ENCODE peak calls at places on chromosome 11, in four cellular contexts. One of them, this sample, is unnamed.
A peak's percentile ranks its signal among the peaks of the same experiment; 100 is the strongest.

GRCh38 chr11:70503201-70503877 is 105.0 kb downstream of the CTTN start:
- DNase-seq in A549: no peak
- DNase-seq in OCI-LY7: no peak
- DNase-seq in MM.1S: no peak
- DNase-seq in this sample: no peak

GRCh38 chr11:131823772-131824171 is 453.4 kb downstream of the NTM start:
- DNase-seq in A549: no peak
- DNase-seq in OCI-LY7: no peak
- DNase-seq in MM.1S: no peak
- DNase-seq in this sample: no peak

GRCh38 chr11:16785520-16786128 is 47.2 kb downstream of the C11orf58 start:
- DNase-seq in A549: peak; percentile 92
- DNase-seq in OCI-LY7: peak; percentile 59
- DNase-seq in MM.1S: peak; percentile 47
- DNase-seq in this sample: peak; percentile 66

GRCh38 chr11:1401656-1402221 is 12.0 kb downstream of the BRSK2 start:
- DNase-seq in A549: no peak
- DNase-seq in OCI-LY7: peak; percentile 6
- DNase-seq in MM.1S: peak; percentile 51
- DNase-seq in this sample: peak; percentile 77

GRCh38 chr11:73259406-73260126 is 12.6 kb upstream of the P2RY6 start:
- DNase-seq in A549: no peak
- DNase-seq in OCI-LY7: no peak
- DNase-seq in MM.1S: no peak
- DNase-seq in this sample: no peak

GRCh38 chr11:21475276-21475675 is 717.6 kb upstream of the ANO5 start:
- DNase-seq in A549: no peak
- DNase-seq in OCI-LY7: no peak
- DNase-seq in MM.1S: no peak
- DNase-seq in this sample: no peak

GRCh38 chr11:119892311-119892808 is 163.4 kb upstream of the NECTIN1 start:
- DNase-seq in A549: no peak
- DNase-seq in OCI-LY7: no peak
- DNase-seq in MM.1S: no peak
- DNase-seq in this sample: no peak

GRCh38 chr11:77374108-77374507 is 72.6 kb upstream of the GDPD4 start:
- DNase-seq in A549: no peak
- DNase-seq in OCI-LY7: no peak
- DNase-seq in MM.1S: no peak
- DNase-seq in this sample: no peak

GRCh38 chr11:43583548-43583947 is 97.0 kb upstream of the HSD17B12 start:
- DNase-seq in A549: no peak
- DNase-seq in OCI-LY7: no peak
- DNase-seq in MM.1S: no peak
- DNase-seq in this sample: no peak

GRCh38 chr11:106697058-106697457 is 321.2 kb downstream of the GUCY1A2 start:
- DNase-seq in A549: no peak
- DNase-seq in OCI-LY7: no peak
- DNase-seq in MM.1S: no peak
- DNase-seq in this sample: no peak

DNA sequence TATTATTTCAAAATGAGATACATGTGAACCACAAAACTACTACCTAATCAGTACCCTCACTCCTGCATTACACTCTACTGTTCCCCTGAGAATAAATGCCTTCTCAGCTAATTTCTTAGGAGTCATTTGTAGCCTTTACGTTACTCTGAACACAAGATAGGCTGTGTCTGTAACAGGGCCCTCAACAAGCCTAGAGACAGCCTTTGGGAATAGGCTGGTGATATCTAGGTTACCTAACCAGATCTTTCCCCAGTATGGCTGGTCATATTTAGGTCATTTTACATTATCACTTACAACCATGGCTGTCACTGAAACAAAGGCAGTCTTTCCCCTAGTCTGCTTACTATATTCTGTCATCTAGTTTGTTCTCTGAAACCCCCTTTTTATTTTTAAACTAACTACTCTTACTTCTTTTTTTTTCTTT is 14.2 kb downstream of the ATM start:
- DNase-seq in A549: no peak
- DNase-seq in OCI-LY7: peak; percentile 19
- DNase-seq in MM.1S: no peak
- DNase-seq in this sample: peak; percentile 39
- H3K4me2 ChIP-seq in A549: no peak overlapping the region
- H3K4me2 ChIP-seq in OCI-LY7: peak overlapping the region; percentile 82
- H3K4me2 ChIP-seq in MM.1S: peak overlapping the region; percentile 26
- H3K4me2 ChIP-seq in this sample: peak overlapping the region; percentile 55

GRCh38 chr11:42315846-42316245 is 856.4 kb upstream of the LRRC4C start:
- DNase-seq in A549: no peak
- DNase-seq in OCI-LY7: no peak
- DNase-seq in MM.1S: no peak
- DNase-seq in this sample: no peak

GRCh38 chr11:42315267-42315666 is 855.8 kb upstream of the LRRC4C start:
- DNase-seq in A549: no peak
- DNase-seq in OCI-LY7: no peak
- DNase-seq in MM.1S: no peak
- DNase-seq in this sample: no peak

GRCh38 chr11:42311504-42311903 is 852.1 kb upstream of the LRRC4C start:
- DNase-seq in A549: no peak
- DNase-seq in OCI-LY7: no peak
- DNase-seq in MM.1S: no peak
- DNase-seq in this sample: no peak

DNA sequence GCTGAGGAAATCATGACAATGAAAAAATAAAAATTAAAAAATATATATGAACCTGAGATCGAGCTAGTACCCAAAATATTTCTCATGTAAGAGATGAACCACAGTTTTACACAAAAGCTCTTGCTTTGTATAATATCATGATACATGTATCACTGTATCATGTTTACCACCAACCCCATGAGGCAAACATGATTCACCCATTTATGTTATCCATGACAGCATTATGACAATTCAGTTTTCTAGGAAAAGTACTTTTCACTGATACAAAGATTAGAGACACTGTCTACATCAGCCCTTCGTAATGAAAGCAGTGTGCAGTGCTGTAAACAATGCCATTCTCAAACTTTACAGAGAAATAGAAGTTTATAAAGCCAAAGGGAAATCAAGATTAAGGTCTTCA is 852.5 kb upstream of the LRRC4C start:
- DNase-seq in A549: no peak
- DNase-seq in OCI-LY7: no peak
- DNase-seq in MM.1S: no peak
- DNase-seq in this sample: no peak
- H3K4me2 ChIP-seq in A549: no peak overlapping the region
- H3K4me2 ChIP-seq in OCI-LY7: no peak overlapping the region
- H3K4me2 ChIP-seq in MM.1S: no peak overlapping the region
- H3K4me2 ChIP-seq in this sample: no peak overlapping the region

GRCh38 chr11:6632116-6633073 is 13.2 kb upstream of the TPP1 start:
- DNase-seq in A549: no peak
- DNase-seq in OCI-LY7: no peak
- DNase-seq in MM.1S: no peak
- DNase-seq in this sample: no peak
- H3K4me2 ChIP-seq in A549: no peak overlapping the region
- H3K4me2 ChIP-seq in OCI-LY7: no peak overlapping the region
- H3K4me2 ChIP-seq in MM.1S: no peak overlapping the region
- H3K4me2 ChIP-seq in this sample: no peak overlapping the region

GRCh38 chr11:113693030-113693429 is 13.1 kb downstream of the TMPRSS5 start:
- DNase-seq in A549: no peak
- DNase-seq in OCI-LY7: no peak
- DNase-seq in MM.1S: no peak
- DNase-seq in this sample: no peak

GRCh38 chr11:113690619-113691569 is 15.2 kb downstream of the TMPRSS5 start:
- DNase-seq in A549: peak; percentile 70
- DNase-seq in OCI-LY7: peak; percentile 19
- DNase-seq in MM.1S: no peak
- DNase-seq in this sample: peak; percentile 10

GRCh38 chr11:113694390-113694789 is 11.7 kb downstream of the TMPRSS5 start:
- DNase-seq in A549: no peak
- DNase-seq in OCI-LY7: no peak
- DNase-seq in MM.1S: no peak
- DNase-seq in this sample: no peak

GRCh38 chr11:113685650-113686349 is 20.3 kb downstream of the TMPRSS5 start:
- DNase-seq in A549: no peak
- DNase-seq in OCI-LY7: no peak
- DNase-seq in MM.1S: no peak
- DNase-seq in this sample: no peak

DNA sequence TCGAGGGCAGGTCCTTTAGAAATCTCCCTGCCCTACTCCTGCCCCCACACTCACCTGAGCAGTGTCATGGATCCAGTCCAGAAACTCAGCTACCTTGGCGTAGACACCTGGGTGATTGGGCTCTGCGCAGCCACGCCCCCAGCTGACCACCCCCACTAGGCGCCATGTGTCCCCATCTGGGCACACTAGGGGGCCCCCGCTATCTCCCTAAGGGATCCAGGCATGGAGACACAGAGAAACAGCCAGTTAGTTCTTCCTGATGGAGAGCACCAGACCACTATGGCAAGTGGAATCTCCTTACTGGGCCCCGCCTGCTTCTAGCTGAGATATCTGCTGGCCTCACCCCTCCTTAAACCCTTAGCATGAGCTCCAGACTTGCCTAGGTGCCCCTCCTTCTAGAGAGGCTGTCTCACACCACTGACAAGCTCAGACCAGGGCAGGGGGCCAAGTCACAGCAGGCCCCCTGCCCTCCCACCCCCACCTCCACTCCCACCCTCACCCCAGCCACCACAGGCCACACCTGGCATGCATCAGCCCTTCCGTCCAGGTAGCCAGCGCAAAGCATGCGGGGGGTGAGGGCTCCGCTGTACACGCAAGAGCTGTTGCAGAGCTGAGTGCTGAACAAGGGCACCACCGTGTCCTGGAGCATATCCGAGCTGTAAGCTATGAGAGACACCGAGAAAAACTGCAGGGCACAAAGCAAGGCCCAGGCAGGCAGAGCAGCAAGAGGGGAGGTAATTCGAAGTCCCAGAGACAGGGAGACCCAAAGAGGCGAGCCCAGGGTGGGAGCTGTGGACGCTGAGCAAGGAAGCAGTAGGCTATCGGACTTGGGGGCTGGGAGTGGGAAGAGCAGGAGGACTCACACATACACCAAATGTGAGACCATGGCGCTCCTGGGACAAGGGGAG is 16.1 kb downstream of the TMPRSS5 start:
- DNase-seq in A549: no peak
- DNase-seq in OCI-LY7: no peak
- DNase-seq in MM.1S: no peak
- DNase-seq in this sample: no peak
- H3K4me2 ChIP-seq in A549: peak overlapping the region; percentile 74
- H3K4me2 ChIP-seq in OCI-LY7: no peak overlapping the region
- H3K4me2 ChIP-seq in MM.1S: no peak overlapping the region
- H3K4me2 ChIP-seq in this sample: no peak overlapping the region

GRCh38 chr11:46918087-46918751 is at the start of gene LRP4:
- DNase-seq in A549: peak; percentile 70
- DNase-seq in OCI-LY7: peak; percentile 70
- DNase-seq in MM.1S: peak; percentile 49
- DNase-seq in this sample: peak; percentile 51

GRCh38 chr11:46916251-46916650 is 2.1 kb downstream of the LRP4 start:
- DNase-seq in A549: no peak
- DNase-seq in OCI-LY7: no peak
- DNase-seq in MM.1S: no peak
- DNase-seq in this sample: no peak

GRCh38 chr11:46916669-46917108 is 1.7 kb downstream of the LRP4 start:
- DNase-seq in A549: peak; percentile 94
- DNase-seq in OCI-LY7: no peak
- DNase-seq in MM.1S: no peak
- DNase-seq in this sample: no peak

GRCh38 chr11:46918778-46919513 is 596 bp upstream of the LRP4 start:
- DNase-seq in A549: no peak
- DNase-seq in OCI-LY7: peak; percentile 36
- DNase-seq in MM.1S: peak; percentile 15
- DNase-seq in this sample: no peak

GRCh38 chr11:46917109-46918086 is 952 bp downstream of the LRP4 start:
- DNase-seq in A549: peak; percentile 48
- DNase-seq in OCI-LY7: no peak
- DNase-seq in MM.1S: no peak
- DNase-seq in this sample: no peak
- H3K4me2 ChIP-seq in A549: peak overlapping the region; percentile 96
- H3K4me2 ChIP-seq in OCI-LY7: peak overlapping the region; percentile 75
- H3K4me2 ChIP-seq in MM.1S: peak overlapping the region; percentile 92
- H3K4me2 ChIP-seq in this sample: peak overlapping the region; percentile 89

GRCh38 chr11:32779131-32779530 is 15.3 kb downstream of the CCDC73 start:
- DNase-seq in A549: no peak
- DNase-seq in OCI-LY7: peak; percentile 9
- DNase-seq in MM.1S: no peak
- DNase-seq in this sample: no peak
- H3K4me2 ChIP-seq in A549: no peak overlapping the region
- H3K4me2 ChIP-seq in OCI-LY7: peak overlapping the region; percentile 38
- H3K4me2 ChIP-seq in MM.1S: no peak overlapping the region
- H3K4me2 ChIP-seq in this sample: no peak overlapping the region

GRCh38 chr11:63142459-63142858 is 1.6 kb downstream of the SLC22A24 start:
- DNase-seq in A549: no peak
- DNase-seq in OCI-LY7: no peak
- DNase-seq in MM.1S: no peak
- DNase-seq in this sample: no peak
- H3K4me2 ChIP-seq in A549: no peak overlapping the region
- H3K4me2 ChIP-seq in OCI-LY7: no peak overlapping the region
- H3K4me2 ChIP-seq in MM.1S: no peak overlapping the region
- H3K4me2 ChIP-seq in this sample: no peak overlapping the region

GRCh38 chr11:47863893-47864430 is 15.8 kb upstream of the NUP160 start:
- DNase-seq in A549: no peak
- DNase-seq in OCI-LY7: no peak
- DNase-seq in MM.1S: no peak
- DNase-seq in this sample: no peak

GRCh38 chr11:47867821-47868220 is 19.7 kb upstream of the NUP160 start:
- DNase-seq in A549: no peak
- DNase-seq in OCI-LY7: no peak
- DNase-seq in MM.1S: no peak
- DNase-seq in this sample: no peak

GRCh38 chr11:47863189-47863892 is 15.2 kb upstream of the NUP160 start:
- DNase-seq in A549: no peak
- DNase-seq in OCI-LY7: peak; percentile 66
- DNase-seq in MM.1S: peak; percentile 50
- DNase-seq in this sample: peak; percentile 44

GRCh38 chr11:47861762-47862161 is 13.6 kb upstream of the NUP160 start:
- DNase-seq in A549: no peak
- DNase-seq in OCI-LY7: no peak
- DNase-seq in MM.1S: no peak
- DNase-seq in this sample: no peak

DNA sequence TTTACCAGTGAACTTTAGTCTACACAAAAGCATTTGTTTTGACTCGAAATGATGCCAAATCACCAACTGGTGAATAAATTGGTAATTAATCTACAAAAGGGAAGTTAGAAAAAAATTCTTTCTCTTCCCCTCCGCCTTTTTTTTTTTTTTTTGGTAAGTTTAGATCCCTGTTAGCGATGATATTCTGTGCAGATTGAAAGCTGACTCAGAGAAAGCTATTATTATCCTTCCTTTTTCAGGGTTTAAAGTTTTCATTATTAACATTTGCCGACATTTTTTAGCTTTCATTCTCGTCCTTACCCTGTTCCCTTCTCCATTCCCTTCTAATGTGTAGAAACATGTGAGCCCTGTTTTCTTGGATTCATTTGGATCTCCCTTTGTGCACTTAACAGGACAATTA is 16.8 kb upstream of the NUP160 start:
- DNase-seq in A549: no peak
- DNase-seq in OCI-LY7: no peak
- DNase-seq in MM.1S: no peak
- DNase-seq in this sample: no peak
- H3K4me2 ChIP-seq in A549: peak overlapping the region; percentile 34
- H3K4me2 ChIP-seq in OCI-LY7: peak overlapping the region; percentile 67
- H3K4me2 ChIP-seq in MM.1S: peak overlapping the region; percentile 45
- H3K4me2 ChIP-seq in this sample: no peak overlapping the region

This sample was measured in DND-41.